ENCODE peak calls at places on chromosomes 2 and 18, in seven cellular contexts. C is M059J, G is ACHN, B is pons, R is EL, E is A549, Q is T-cell. V is an unnamed sample.
A peak's percentile ranks its signal among the peaks of the same experiment; 100 is the strongest.

GRCh38 chr2:18362696-18363095 is 197.8 kb downstream of the RDH14 start:
- DNase-seq in C (peak; percentile 74), G (no peak), B (no peak), R (peak; percentile 93), E (no peak), Q (no peak), V (no peak)

GRCh38 chr2:48259811-48260210 is 270.1 kb upstream of the STON1 start:
- DNase-seq in C (no peak), G (no peak), B (no peak), R (no peak), E (no peak), Q (no peak), V (no peak)

GRCh38 chr2:42879913-42880737 is 87.7 kb upstream of the HAAO start:
- DNase-seq in C (no peak), G (no peak), B (no peak), R (no peak), E (no peak), Q (no peak), V (peak; percentile 55)

GRCh38 chr18:35386600-35387366 is 9.6 kb upstream of the ZNF396 start:
- DNase-seq in C (peak; percentile 69), G (peak; percentile 71), B (peak; percentile 93), R (peak; percentile 72), E (peak; percentile 59), Q (peak; percentile 61), V (peak; percentile 44)

GRCh38 chr2:233639860-233640259 is 3.6 kb downstream of the UGT1A10 start:
- DNase-seq in C (no peak), G (no peak), B (no peak), R (no peak), E (no peak), Q (no peak), V (no peak)

GRCh38 chr2:187865025-187865424 is 310.8 kb upstream of the TFPI start:
- DNase-seq in C (no peak), G (no peak), B (no peak), R (no peak), E (no peak), Q (no peak), V (no peak)

GRCh38 chr2:162926907-162927306 is 88.3 kb upstream of the KCNH7 start:
- DNase-seq in C (peak; percentile 41), G (no peak), B (no peak), R (no peak), E (no peak), Q (no peak), V (no peak)

GRCh38 chr2:226581661-226582060 is 218.0 kb downstream of the IRS1 start:
- DNase-seq in C (peak; percentile 67), G (no peak), B (no peak), R (peak; percentile 37), E (no peak), Q (no peak), V (no peak)

GRCh38 chr2:231711677-231712461 is 3.5 kb downstream of the PTMA start:
- DNase-seq in C (no peak), G (no peak), B (no peak), R (no peak), E (no peak), Q (no peak), V (no peak)

GRCh38 chr2:113240150-113240914 is 38.4 kb downstream of the PAX8 start:
- DNase-seq in C (peak; percentile 92), G (peak; percentile 62), B (peak; percentile 80), R (peak; percentile 88), E (peak; percentile 74), Q (no peak), V (peak; percentile 95)

GRCh38 chr18:76827205-76827885 is 5.0 kb downstream of the ZNF236 start:
- DNase-seq in C (no peak), G (peak; percentile 6), B (no peak), R (peak; percentile 38), E (no peak), Q (no peak), V (no peak)

GRCh38 chr2:51263921-51264320 is 232.0 kb upstream of the NRXN1 start:
- DNase-seq in C (no peak), G (no peak), B (no peak), R (no peak), E (no peak), Q (no peak), V (no peak)

GRCh38 chr2:10135296-10136089 is 13.0 kb downstream of the RRM2 start:
- DNase-seq in C (peak; percentile 74), G (no peak), B (no peak), R (peak; percentile 51), E (no peak), Q (no peak), V (no peak)

GRCh38 chr2:26757873-26758789 is 6.0 kb upstream of the SLC35F6 start:
- DNase-seq in C (peak; percentile 99), G (peak; percentile 99), B (no peak), R (peak; percentile 99), E (peak; percentile 70), Q (no peak), V (peak; percentile 98)

GRCh38 chr18:57574866-57575265 is 11.6 kb downstream of the FECH start:
- DNase-seq in C (no peak), G (no peak), B (no peak), R (no peak), E (no peak), Q (no peak), V (no peak)

GRCh38 chr2:9440058-9440727 is 16.7 kb downstream of the CPSF3 start:
- DNase-seq in C (no peak), G (no peak), B (peak; percentile 60), R (peak; percentile 68), E (no peak), Q (no peak), V (no peak)

GRCh38 chr2:72204782-72205545 is 57.3 kb upstream of the CYP26B1 start:
- DNase-seq in C (no peak), G (no peak), B (peak; percentile 45), R (no peak), E (no peak), Q (no peak), V (no peak)

V was measured in keratinocyte.